ENCODE peak calls at places on chromosome 16, in four cellular contexts. C is fibroblast of lung; B is A549; O is effector memory CD4-positive, alpha-beta T cell. K is an unnamed sample. For H3K4me1, the result is how much of the 10 kb centered on the place peaks cover.

GRCh38 chr16:24539850-24540484 is 601 bp downstream of the RBBP6 start:
- DNase-seq in B (peak), C (peak), O (peak), K (peak)

GRCh38 chr16:25063102-25063501 is 47.9 kb upstream of the ARHGAP17 start:
- DNase-seq in B (no peak), O (no peak), C (no peak), K (no peak)

GRCh38 chr16:74657873-74658642 is 8.6 kb downstream of the RFWD3 start:
- DNase-seq in C (no peak), B (no peak), O (no peak), K (no peak)

GRCh38 chr16:49048557-49048956 is 233.1 kb downstream of the CBLN1 start:
- DNase-seq in C (peak), O (no peak), B (no peak), K (no peak)

GRCh38 chr16:72241930-72242329 is 70.0 kb upstream of the PMFBP1 start:
- DNase-seq in C (peak), O (no peak), B (peak), K (peak)

GRCh38 chr16:86942469-86943175 is 364.3 kb downstream of the FOXL1 start:
- DNase-seq in C (peak), O (no peak), B (no peak), K (no peak)

GRCh38 chr16:16821261-16821660 is 442.3 kb downstream of the NPIPA7 start:
- DNase-seq in O (no peak), C (no peak), B (peak), K (no peak)

GRCh38 chr16:66416981-66417700 is 10.0 kb upstream of the BEAN1 start:
- DNase-seq in C (peak), O (no peak), B (no peak), K (no peak)

GRCh38 chr16:15051387-15051951 is 4.4 kb downstream of the NTAN1 start:
- DNase-seq in C (no peak), O (no peak), B (no peak), K (no peak)

GRCh38 chr16:67399218-67399733 is 6.0 kb upstream of the TPPP3 start:
- DNase-seq in B (peak), O (no peak), C (peak), K (no peak)

GRCh38 chr16:67884684-67885083 is at the start of gene NRN1L:
- DNase-seq in C (peak), B (no peak), O (no peak), K (peak)

GRCh38 chr16:89546781-89547180 is 13.7 kb upstream of the RPL13 start:
- DNase-seq in O (no peak), B (no peak), C (no peak), K (no peak)

GRCh38 chr16:69123894-69124293 is 8.5 kb downstream of the CHTF8 start:
- DNase-seq in B (peak), O (peak), C (peak), K (peak)

GRCh38 chr16:75099738-75100615 is 16.6 kb downstream of the LDHD start:
- DNase-seq in B (no peak), C (no peak), O (peak), K (no peak)

GRCh38 chr16:66925322-66925840 is at the start of gene RRAD:
- DNase-seq in C (peak), O (no peak), B (no peak), K (peak)

GRCh38 chr16:12327971-12328726 is 351.6 kb downstream of the SNX29 start:
- DNase-seq in B (no peak), C (no peak), O (no peak), K (no peak)

GRCh38 chr16:84660973-84661372 is 12.7 kb downstream of the KLHL36 start:
- DNase-seq in O (no peak), B (no peak), C (peak), K (no peak)

GRCh38 chr16:49523435-49524159 is 150.0 kb downstream of the C16orf78 start:
- DNase-seq in B (no peak), O (no peak), C (no peak), K (no peak)

GRCh38 chr16:54305066-54305465 is 18.5 kb upstream of the IRX3 start:
- DNase-seq in C (no peak), O (no peak), B (no peak), K (no peak)

GRCh38 chr16:12627394-12627793 is 176.3 kb downstream of the CPPED1 start:
- DNase-seq in C (no peak), B (no peak), O (no peak), K (no peak)

GRCh38 chr16:20897897-20898296 is 2.3 kb downstream of the DCUN1D3 start:
- DNase-seq in B (no peak), C (peak), O (no peak), K (no peak)

GRCh38 chr16:23071202-23072083 is 77.8 kb downstream of the USP31 start:
- DNase-seq in C (peak), B (no peak), O (no peak), K (no peak)

GRCh38 chr16:27703545-27703944 is 153.6 kb downstream of the KATNIP start:
- DNase-seq in O (no peak), C (peak), B (no peak), K (no peak)

GRCh38 chr16:72679856-72680255 is 368.1 kb downstream of the ZFHX3 start:
- DNase-seq in C (no peak), B (no peak), O (no peak), K (no peak)

GRCh38 chr16:68539704-68540370 is 746 bp downstream of the ZFP90 start:
- DNase-seq in O (no peak), C (peak), B (peak), K (no peak)

GRCh38 chr16:53821957-53822625 is 118.1 kb downstream of the FTO start:
- DNase-seq in C (peak), O (no peak), B (peak), K (no peak)

GRCh38 chr16:84982434-84982833 is 28.9 kb downstream of the ZDHHC7 start:
- DNase-seq in B (no peak), C (no peak), O (no peak), K (no peak)

GRCh38 chr16:10658943-10659342 is 35.8 kb downstream of the TEKT5 start:
- DNase-seq in C (no peak), B (no peak), O (no peak), K (no peak)

GRCh38 chr16:14251419-14251818 is 180.3 kb downstream of the MRTFB start:
- DNase-seq in O (no peak), B (no peak), C (no peak), K (no peak)

GRCh38 chr16:84599528-84600202 is 18.2 kb downstream of the COTL1 start:
- DNase-seq in O (no peak), B (peak), C (peak), K (no peak)

GRCh38 chr16:66369055-66369592 is 2.6 kb downstream of the CDH5 start:
- DNase-seq in O (no peak), B (no peak), C (no peak), K (no peak)

GRCh38 chr16:67406628-67407027 is 9.6 kb downstream of the ZDHHC1 start:
- DNase-seq in C (peak), O (no peak), B (no peak), K (no peak)

GRCh38 chr16:25080420-25081131 is 31.0 kb upstream of the LCMT1 start:
- DNase-seq in C (no peak), B (no peak), O (no peak), K (no peak)

GRCh38 chr16:4911831-4912422 is 25.0 kb downstream of the PPL start:
- DNase-seq in B (no peak), C (peak), O (no peak), K (no peak)

GRCh38 chr16:53743149-53743566 is 39.2 kb downstream of the FTO start:
- DNase-seq in O (no peak), B (peak), C (no peak), K (peak)

GRCh38 chr16:5551909-5552308 is 454.3 kb upstream of the EEF2KMT start:
- DNase-seq in O (no peak), C (peak), B (no peak), K (no peak)

GRCh38 chr16:85086347-85087291 is 25.7 kb downstream of the CIBAR2 start:
- DNase-seq in C (peak), B (peak), O (peak), K (peak)

DNA sequence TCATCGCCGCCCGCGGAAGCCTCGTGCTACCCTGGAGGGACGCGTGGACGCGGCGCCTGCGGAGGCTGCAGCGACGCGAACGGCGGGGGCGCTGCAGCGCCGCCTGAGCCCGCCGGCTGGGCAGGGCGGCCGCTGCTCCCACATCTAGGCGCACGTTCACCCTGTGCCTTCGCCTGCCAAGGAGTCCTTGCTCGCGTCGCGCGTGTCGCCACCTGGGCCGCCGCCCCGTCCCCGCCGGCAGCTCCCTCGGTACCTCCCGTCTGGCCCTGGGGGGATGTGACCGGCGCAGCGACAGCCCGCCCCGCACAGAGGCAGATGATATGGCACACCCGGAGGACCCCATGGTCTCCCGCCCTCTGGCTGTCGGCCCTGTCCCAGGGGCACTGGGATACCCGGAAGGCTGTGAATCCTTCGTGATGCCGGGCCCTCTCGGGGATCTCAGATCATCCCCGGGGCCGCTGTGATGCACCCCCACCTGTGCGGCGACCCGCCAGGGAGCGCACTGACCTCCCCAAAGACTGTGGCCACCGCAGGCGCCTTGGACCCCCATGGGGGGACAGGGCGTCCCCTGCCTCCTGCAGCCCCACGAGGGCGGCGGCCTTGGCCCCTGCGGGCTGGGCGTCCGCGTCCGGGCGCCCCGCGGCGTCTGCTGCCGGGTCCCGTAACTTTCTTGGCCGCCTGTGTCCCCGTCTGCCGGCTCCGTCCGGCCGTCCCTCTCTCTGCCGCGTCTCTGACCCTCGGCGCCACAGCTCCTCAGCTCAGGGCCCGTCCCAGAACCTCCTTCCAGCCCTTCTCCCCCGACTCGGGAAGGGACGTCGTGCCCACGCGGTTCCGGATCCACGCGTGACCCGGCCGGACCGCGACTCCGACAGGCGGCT is 689 bp upstream of the TBC1D24 start:
- DNase-seq in O (peak), C (peak), B (peak), K (peak)
- H3K4me1 ChIP-seq in O (under half), C (under half), B (under half), K (under half)

DNA sequence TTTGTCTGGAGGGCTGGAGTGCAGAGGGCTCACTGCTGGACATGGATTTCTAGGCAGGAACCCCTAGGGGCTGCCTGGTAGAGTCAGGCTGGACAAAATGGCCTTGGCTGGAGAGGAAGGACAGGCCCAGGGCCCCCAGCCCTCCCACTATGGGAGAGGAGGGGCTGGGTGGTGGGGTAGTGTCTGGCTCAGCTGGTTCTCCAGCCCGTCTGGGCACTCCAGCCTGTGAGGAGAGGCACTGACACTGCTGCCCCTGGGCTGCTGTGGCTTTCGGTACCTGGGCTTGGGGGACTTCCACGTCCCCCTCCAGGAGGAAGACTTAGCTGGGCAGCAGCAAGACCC is 21.8 kb upstream of the DOK4 start:
- DNase-seq in O (no peak), B (no peak), C (no peak), K (no peak)
- H3K4me1 ChIP-seq in O (under half), B (under half), C (under half), K (under half)

DNA sequence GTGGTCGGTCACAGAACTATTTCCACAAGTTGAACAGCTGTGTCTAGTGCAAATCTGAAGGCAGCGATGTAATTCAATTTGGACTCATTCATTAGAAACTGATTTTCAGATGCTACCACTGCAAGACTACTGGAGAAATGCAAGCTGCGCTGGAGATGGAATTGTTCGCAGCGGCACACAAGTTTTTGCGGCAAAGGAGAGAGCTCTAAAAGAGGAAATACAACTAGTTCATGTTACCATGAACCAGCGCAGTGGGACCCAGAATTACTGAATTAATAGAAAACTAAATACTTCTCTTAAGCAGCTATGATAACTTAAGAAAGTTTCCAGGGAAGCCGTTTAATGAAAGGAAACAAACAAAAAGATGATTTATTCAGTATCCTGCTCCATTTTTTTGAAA is 1.9 kb downstream of the CREBBP start:
- DNase-seq in O (no peak), C (peak), B (no peak), K (no peak)
- H3K4me1 ChIP-seq in O (under half), C (under half), B (under half), K (under half)

GRCh38 chr16:57998992-57999365 is 1.5 kb downstream of the ZNF319 start:
- DNase-seq in C (no peak), B (no peak), O (no peak), K (no peak)
- H3K4me1 ChIP-seq in C (under half), B (half or more), O (half or more), K (under half)

DNA sequence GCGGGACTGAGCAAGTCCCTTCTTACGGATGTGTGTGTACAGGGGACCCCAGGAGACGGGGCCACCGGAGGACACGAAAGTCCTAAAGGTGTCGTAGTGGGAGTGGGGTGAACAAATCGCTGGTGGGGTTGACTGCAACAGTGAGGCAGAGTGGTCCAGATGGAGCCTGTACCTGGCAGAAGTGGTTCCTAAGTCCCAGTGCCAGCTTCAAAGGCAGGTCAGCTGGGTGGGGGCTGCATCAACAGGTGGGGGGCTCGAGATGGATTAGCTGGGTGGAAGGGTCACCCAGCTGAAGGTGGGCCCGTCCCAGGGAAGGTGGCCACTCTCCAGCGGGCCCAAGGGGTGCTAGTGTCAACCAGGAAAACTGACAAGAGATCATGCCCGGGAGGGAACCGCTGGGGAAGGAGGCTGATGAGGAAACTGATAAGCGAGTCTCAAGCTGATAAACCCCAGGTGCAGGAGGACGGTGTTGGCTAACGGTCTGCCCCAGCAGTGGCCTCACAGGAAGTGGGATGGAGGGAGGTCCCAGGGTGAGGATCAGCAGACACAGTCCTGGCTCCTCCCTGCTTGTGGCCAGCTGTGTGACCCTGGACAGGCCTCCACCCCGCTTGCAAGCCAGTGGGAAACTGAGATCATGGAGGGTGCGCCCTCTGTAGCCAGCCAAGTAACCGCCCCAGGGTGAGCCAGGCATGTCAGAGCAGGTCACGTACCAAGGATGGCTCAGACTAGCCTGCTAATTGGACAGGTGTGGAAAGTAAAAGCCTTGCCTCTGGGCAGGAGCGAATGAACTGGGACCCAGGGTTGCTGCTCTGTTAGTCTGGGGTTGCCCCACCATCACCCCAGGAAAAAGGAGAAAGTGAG is 1.0 kb downstream of the ORAI3 start:
- DNase-seq in B (peak), C (peak), O (no peak), K (peak)
- H3K4me1 ChIP-seq in B (under half), C (under half), O (under half), K (under half)

GRCh38 chr16:6645758-6646423 is 686.8 kb upstream of the RBFOX1 start:
- DNase-seq in C (no peak), O (no peak), B (no peak), K (no peak)
- H3K4me1 ChIP-seq in C (under half), O (under half), B (under half), K (under half)

GRCh38 chr16:81549547-81550411 is 105.2 kb downstream of the CMIP start:
- DNase-seq in B (no peak), O (no peak), C (no peak), K (no peak)
- H3K4me1 ChIP-seq in B (half or more), O (under half), C (under half), K (under half)

GRCh38 chr16:77759821-77760220 is 28.5 kb upstream of the VAT1L start:
- DNase-seq in B (no peak), C (peak), O (no peak), K (no peak)
- H3K4me1 ChIP-seq in B (under half), C (under half), O (under half), K (under half)

GRCh38 chr16:87954361-87954760 is 3.1 kb downstream of the BANP start:
- DNase-seq in B (no peak), C (no peak), O (no peak), K (no peak)

GRCh38 chr16:87956771-87957279 is 5.6 kb downstream of the BANP start:
- DNase-seq in O (no peak), C (peak), B (peak), K (peak)

GRCh38 chr16:87954826-87955225 is 3.6 kb downstream of the BANP start:
- DNase-seq in C (no peak), B (no peak), O (no peak), K (no peak)

GRCh38 chr16:87956169-87956770 is 5.0 kb downstream of the BANP start:
- DNase-seq in B (no peak), O (peak), C (peak), K (no peak)

GRCh38 chr16:87955302-87956168 is 4.3 kb downstream of the BANP start:
- DNase-seq in C (peak), O (no peak), B (no peak), K (no peak)
- H3K4me1 ChIP-seq in C (under half), O (under half), B (under half), K (under half)

K was measured in HAP-1.